ENCODE peak calls at places on chromosome 1, in nine cellular contexts. Z, R, I, C, X, D, N, G and V are unnamed samples.

GRCh38 chr1:62384276-62385005 is 52.4 kb upstream of the USP1 start:
- DNase-seq in C (peak), Z (peak), I (no peak), N (no peak), R (peak), D (no peak), G (no peak), X (peak), V (no peak)

GRCh38 chr1:54477153-54477561 is 70.9 kb upstream of the ACOT11 start:
- DNase-seq in G (no peak), C (no peak), N (no peak), D (no peak), X (no peak), I (no peak), R (no peak), Z (no peak), V (no peak)

GRCh38 chr1:30742963-30743559 is 14.5 kb downstream of the LAPTM5 start:
- DNase-seq in X (no peak), C (no peak), G (no peak), N (no peak), Z (no peak), I (no peak), R (no peak), D (no peak), V (no peak)

GRCh38 chr1:206012086-206012859 is 9.1 kb upstream of the RAB7B start:
- DNase-seq in C (no peak), G (no peak), R (no peak), X (no peak), I (peak), D (no peak), Z (no peak), N (no peak), V (no peak)

GRCh38 chr1:63795455-63795854 is 21.6 kb downstream of the ROR1 start:
- DNase-seq in C (no peak), I (no peak), X (no peak), R (no peak), Z (no peak), G (no peak), N (no peak), D (no peak), V (no peak)

GRCh38 chr1:183002797-183003594 is 20.2 kb upstream of the LAMC1 start:
- DNase-seq in X (peak), C (no peak), N (no peak), I (no peak), G (no peak), D (no peak), Z (no peak), R (peak), V (no peak)

GRCh38 chr1:22665752-22666151 is 12.7 kb downstream of the C1QB start:
- DNase-seq in C (peak), X (peak), I (peak), D (no peak), Z (no peak), N (peak), G (peak), R (no peak), V (no peak)

GRCh38 chr1:20728371-20729154 is 3.9 kb downstream of the SH2D5 start:
- DNase-seq in N (no peak), C (no peak), Z (no peak), R (no peak), I (no peak), D (no peak), X (no peak), G (no peak), V (no peak)

GRCh38 chr1:243462929-243463697 is 207.3 kb downstream of the SDCCAG8 start:
- DNase-seq in R (no peak), X (no peak), D (no peak), Z (no peak), C (no peak), N (no peak), I (no peak), G (no peak), V (no peak)

GRCh38 chr1:201582261-201582951 is 43.5 kb downstream of the NAV1 start:
- DNase-seq in X (peak), I (no peak), R (peak), Z (no peak), C (peak), N (peak), G (no peak), D (no peak), V (no peak)

GRCh38 chr1:154418062-154418897 is 13.1 kb downstream of the IL6R start:
- DNase-seq in D (no peak), R (no peak), N (peak), X (no peak), I (no peak), G (no peak), Z (no peak), C (peak), V (no peak)